ENCODE peak calls at places on chromosomes 7 and 10, in seven cellular contexts. M, T, H, O, A, B and P are unnamed samples. For H3K4me1 and H3K9me3, the result is how much of the 10 kb centered on the place peaks cover.

GRCh38 chr10:46106410-46107255 is 60.6 kb upstream of the MSMB start:
- DNase-seq in O (peak), M (no peak), T (peak), H (peak), B (peak), A (peak), P (peak)

GRCh38 chr7:42244828-42245227 is 7.8 kb upstream of the GLI3 start:
- DNase-seq in A (peak), T (no peak), H (no peak), O (no peak), M (no peak), B (no peak), P (no peak)

GRCh38 chr10:71878327-71879034 is 27.4 kb upstream of the PSAP start:
- DNase-seq in B (no peak), A (no peak), M (no peak), H (no peak), O (no peak), T (no peak), P (no peak)

GRCh38 chr10:79347894-79348639 is 798 bp downstream of the PPIF start:
- DNase-seq in B (peak), T (peak), M (peak), H (peak), O (peak), A (peak), P (no peak)

GRCh38 chr7:29987083-29987482 is 2.5 kb downstream of the SCRN1 start:
- DNase-seq in B (no peak), H (no peak), M (no peak), O (no peak), T (peak), A (peak), P (no peak)

GRCh38 chr7:128954830-128955797 is 17.4 kb downstream of the IRF5 start:
- DNase-seq in T (no peak), O (no peak), H (no peak), B (no peak), A (no peak), M (no peak), P (no peak)

GRCh38 chr7:98084631-98085030 is 22.0 kb upstream of the LMTK2 start:
- DNase-seq in A (no peak), O (no peak), M (no peak), H (no peak), B (no peak), T (no peak), P (no peak)

GRCh38 chr10:73584737-73585136 is 6.4 kb downstream of the USP54 start:
- DNase-seq in T (no peak), A (no peak), H (no peak), B (no peak), M (no peak), O (no peak), P (no peak)

GRCh38 chr10:29915116-29915785 is 144.1 kb downstream of the JCAD start:
- DNase-seq in H (no peak), M (no peak), A (no peak), B (no peak), O (no peak), T (no peak), P (no peak)

GRCh38 chr7:57305192-57305748 is 144.7 kb upstream of the ZNF716 start:
- DNase-seq in H (no peak), M (no peak), B (no peak), O (no peak), A (no peak), T (no peak), P (no peak)

GRCh38 chr7:40469481-40469880 is 334.7 kb downstream of the SUGCT start:
- DNase-seq in A (no peak), M (no peak), T (no peak), B (no peak), H (no peak), O (no peak), P (no peak)

GRCh38 chr10:30510184-30510931 is 76.4 kb downstream of the MAP3K8 start:
- DNase-seq in O (no peak), B (no peak), H (no peak), A (no peak), T (peak), M (no peak), P (no peak)

GRCh38 chr10:11285171-11285570 is 267.5 kb downstream of the CELF2 start:
- DNase-seq in H (no peak), T (peak), A (no peak), B (no peak), O (no peak), M (no peak), P (no peak)

GRCh38 chr10:14016942-14017341 is 313.8 kb downstream of the FRMD4A start:
- DNase-seq in O (no peak), B (no peak), T (no peak), M (no peak), H (no peak), A (no peak), P (no peak)

GRCh38 chr7:140541513-140542192 is 62.3 kb upstream of the MKRN1 start:
- DNase-seq in H (peak), T (peak), O (no peak), M (peak), B (peak), A (peak), P (no peak)

GRCh38 chr10:132882069-132882468 is 60.3 kb downstream of the CFAP46 start:
- DNase-seq in O (no peak), T (no peak), A (no peak), H (no peak), M (no peak), B (peak), P (no peak)

GRCh38 chr10:63972949-63973827 is 452.0 kb downstream of the REEP3 start:
- DNase-seq in T (no peak), H (no peak), M (no peak), O (no peak), A (no peak), B (no peak), P (no peak)

GRCh38 chr7:26865094-26865388 is 651 bp upstream of the SKAP2 start:
- DNase-seq in O (no peak), A (no peak), M (no peak), T (no peak), H (no peak), B (peak), P (no peak)

GRCh38 chr7:28618383-28618782 is 206.1 kb downstream of the CREB5 start:
- DNase-seq in T (no peak), A (peak), B (no peak), O (no peak), H (no peak), M (no peak), P (no peak)

GRCh38 chr7:131358636-131359035 is 31.0 kb downstream of the MKLN1 start:
- DNase-seq in A (no peak), T (no peak), O (no peak), H (no peak), B (no peak), M (no peak), P (no peak)

GRCh38 chr10:115093286-115093775 is at the start of gene ATRNL1:
- DNase-seq in B (peak), A (no peak), H (no peak), O (no peak), M (no peak), T (peak), P (no peak)

GRCh38 chr10:71770255-71770654 is 3.1 kb downstream of the VSIR start:
- DNase-seq in T (no peak), O (no peak), M (no peak), B (no peak), A (no peak), H (no peak), P (no peak)

GRCh38 chr7:21771906-21772610 is 173.6 kb downstream of the CDCA7L start:
- DNase-seq in B (no peak), O (no peak), T (no peak), M (no peak), H (no peak), A (peak), P (no peak)

GRCh38 chr7:79453558-79454324 is at the start of gene MAGI2:
- DNase-seq in M (peak), O (peak), T (peak), B (peak), H (no peak), A (peak), P (no peak)

GRCh38 chr10:112517381-112517976 is 70.5 kb downstream of the VTI1A start:
- DNase-seq in M (no peak), A (no peak), H (peak), O (no peak), T (peak), B (no peak), P (no peak)

GRCh38 chr10:34780818-34781380 is 34.2 kb downstream of the PARD3 start:
- DNase-seq in H (no peak), A (peak), O (no peak), T (no peak), B (peak), M (no peak), P (no peak)

GRCh38 chr7:74023786-74024185 is 4.2 kb upstream of the ELN start:
- DNase-seq in A (no peak), M (no peak), H (no peak), T (no peak), O (no peak), B (peak), P (no peak)

GRCh38 chr10:33139191-33139646 is 181.2 kb upstream of the ITGB1 start:
- DNase-seq in M (no peak), O (peak), H (no peak), T (peak), B (no peak), A (no peak), P (no peak)

GRCh38 chr10:133377025-133377817 is 1.8 kb upstream of the PAOX start:
- DNase-seq in O (no peak), B (no peak), H (no peak), A (no peak), M (no peak), T (no peak), P (no peak)

GRCh38 chr7:3027455-3027854 is 16.2 kb downstream of the CARD11 start:
- DNase-seq in H (no peak), M (no peak), O (no peak), B (no peak), A (no peak), T (no peak), P (no peak)

GRCh38 chr10:79404690-79405131 is 40.7 kb downstream of the ZCCHC24 start:
- DNase-seq in M (no peak), O (no peak), B (peak), T (no peak), A (no peak), H (no peak), P (no peak)

GRCh38 chr10:72009430-72010081 is 45.4 kb downstream of the CHST3 start:
- DNase-seq in B (peak), O (no peak), A (peak), T (no peak), H (no peak), M (peak), P (no peak)

GRCh38 chr10:62582804-62583208 is 208.6 kb downstream of the ZNF365 start:
- DNase-seq in B (peak), O (no peak), M (peak), T (no peak), H (no peak), A (no peak), P (no peak)

GRCh38 chr10:62584216-62584615 is 210.0 kb downstream of the ZNF365 start:
- DNase-seq in B (no peak), M (no peak), H (no peak), O (no peak), A (no peak), T (no peak), P (no peak)

GRCh38 chr10:62582098-62582705 is 208.0 kb downstream of the ZNF365 start:
- DNase-seq in B (no peak), H (no peak), M (no peak), T (no peak), A (no peak), O (no peak), P (no peak)

GRCh38 chr10:62580396-62580795 is 206.2 kb downstream of the ZNF365 start:
- DNase-seq in B (no peak), H (no peak), M (no peak), T (no peak), A (no peak), O (no peak), P (no peak)

DNA sequence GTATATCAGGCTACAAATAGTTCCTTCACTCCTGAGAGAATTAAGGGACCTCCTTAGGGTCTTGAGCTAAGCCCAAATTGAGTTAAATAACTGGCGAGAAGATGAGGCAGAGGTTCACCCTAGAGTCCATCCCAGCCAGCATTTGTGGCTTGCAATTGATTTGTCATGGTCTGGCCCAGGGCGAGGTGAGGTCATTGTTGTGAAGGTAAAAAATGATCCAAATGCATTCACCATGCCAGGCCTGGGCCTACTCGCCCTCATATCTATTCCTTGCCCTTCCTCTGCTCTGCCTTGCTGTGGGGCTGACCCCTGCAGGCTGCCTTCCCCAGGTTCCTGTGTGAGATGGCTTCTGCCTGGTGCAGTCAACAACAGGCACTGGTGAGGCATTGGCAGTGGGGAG is 207.2 kb downstream of the ZNF365 start:
- DNase-seq in M (no peak), H (no peak), B (no peak), O (no peak), T (no peak), A (no peak), P (no peak)
- H3K4me3 ChIP-seq in M (no peak), H (no peak), B (no peak), O (no peak), T (no peak), A (no peak), P (no peak)

GRCh38 chr10:61791216-61791615 is 110.3 kb upstream of the ARID5B start:
- DNase-seq in B (no peak), T (no peak), O (no peak), H (no peak), M (no peak), A (no peak), P (peak)
- H3K4me1 ChIP-seq in B (under half), T (under half), O (under half), H (under half), M (under half), A (under half), P (under half)

DNA sequence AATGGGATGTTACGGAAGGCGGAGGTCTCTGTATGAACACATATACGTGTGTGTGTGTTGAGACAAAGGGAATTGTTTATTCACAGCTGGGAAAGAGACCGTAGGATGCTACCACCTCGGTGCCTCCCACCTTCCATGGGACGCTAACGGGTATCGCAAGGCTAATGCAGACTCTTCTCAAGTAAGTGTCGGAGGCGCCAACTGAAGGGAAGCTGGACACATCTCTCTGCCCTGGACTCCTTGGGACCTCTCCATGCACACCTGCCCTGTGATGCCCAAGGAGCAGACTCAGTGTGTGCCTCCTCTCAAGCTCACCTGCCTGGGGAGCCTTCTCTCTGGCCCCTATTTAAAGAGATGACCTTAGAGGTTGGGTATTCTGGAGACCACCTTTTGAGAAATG is 230.9 kb downstream of the DNAJB6 start:
- DNase-seq in O (no peak), B (peak), T (no peak), H (no peak), M (no peak), A (no peak), P (no peak)
- H3K9me3 ChIP-seq in O (under half), B (under half), T (under half), H (under half), M (under half), A (under half), P (under half)

GRCh38 chr10:31704195-31704594 is 224.4 kb downstream of the ARHGAP12 start:
- DNase-seq in A (no peak), T (no peak), B (no peak), H (no peak), O (no peak), M (no peak), P (no peak)

GRCh38 chr10:31706921-31707571 is 221.6 kb downstream of the ARHGAP12 start:
- DNase-seq in A (peak), O (no peak), M (no peak), B (peak), H (no peak), T (no peak), P (no peak)

GRCh38 chr10:31707578-31708411 is 220.8 kb downstream of the ARHGAP12 start:
- DNase-seq in M (no peak), O (no peak), B (peak), H (no peak), A (peak), T (no peak), P (no peak)

GRCh38 chr10:31708513-31708912 is 220.1 kb downstream of the ARHGAP12 start:
- DNase-seq in O (no peak), M (no peak), T (no peak), B (no peak), H (no peak), A (peak), P (no peak)

GRCh38 chr10:31706464-31706863 is 222.2 kb downstream of the ARHGAP12 start:
- DNase-seq in B (no peak), A (peak), H (no peak), M (no peak), T (no peak), O (no peak), P (no peak)
- H3K4me3 ChIP-seq in B (peak), A (no peak), H (no peak), M (peak), T (no peak), O (no peak), P (no peak)

GRCh38 chr10:123136221-123136805 is 543 bp downstream of the HMX3 start:
- DNase-seq in A (no peak), B (no peak), T (no peak), M (no peak), H (no peak), O (no peak), P (no peak)

GRCh38 chr10:123133511-123133910 is 2.3 kb upstream of the HMX3 start:
- DNase-seq in T (no peak), M (no peak), A (no peak), H (no peak), O (no peak), B (no peak), P (no peak)

GRCh38 chr10:123134058-123134914 is 1.5 kb upstream of the HMX3 start:
- DNase-seq in T (no peak), H (no peak), A (no peak), M (no peak), O (no peak), B (no peak), P (no peak)

GRCh38 chr10:123135415-123136141 is at the start of gene HMX3:
- DNase-seq in H (no peak), B (no peak), T (no peak), O (no peak), M (no peak), A (no peak), P (no peak)

DNA sequence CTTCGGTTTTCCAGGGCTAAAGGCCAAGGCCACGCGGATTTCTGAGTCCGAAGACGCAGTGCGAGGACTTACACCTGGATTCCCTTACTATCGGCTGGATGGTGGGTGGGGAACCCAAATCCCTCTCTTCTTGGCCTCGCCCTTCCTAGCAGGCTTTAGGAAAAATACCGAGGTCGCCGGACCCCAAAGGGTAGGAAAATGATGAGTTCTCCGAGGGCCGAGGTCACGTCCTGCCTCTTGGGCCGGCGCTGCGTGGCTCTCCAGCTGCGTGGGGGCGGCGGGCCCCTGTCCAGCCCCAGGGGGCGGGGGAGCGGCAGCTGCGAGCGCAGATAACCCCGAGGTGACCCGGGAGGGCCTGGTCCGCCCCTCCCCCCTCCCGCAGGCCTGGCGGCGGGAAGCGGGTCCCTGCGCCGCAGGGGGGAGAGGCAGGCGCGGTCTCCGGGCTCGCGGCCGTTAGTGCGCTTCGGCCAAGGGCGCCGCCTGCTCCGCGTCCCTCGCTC is 805 bp upstream of the HMX3 start:
- DNase-seq in A (no peak), O (no peak), M (no peak), H (no peak), T (no peak), B (no peak), P (no peak)
- H3K4me1 ChIP-seq in A (under half), O (half or more), M (under half), H (under half), T (under half), B (under half), P (under half)

DNA sequence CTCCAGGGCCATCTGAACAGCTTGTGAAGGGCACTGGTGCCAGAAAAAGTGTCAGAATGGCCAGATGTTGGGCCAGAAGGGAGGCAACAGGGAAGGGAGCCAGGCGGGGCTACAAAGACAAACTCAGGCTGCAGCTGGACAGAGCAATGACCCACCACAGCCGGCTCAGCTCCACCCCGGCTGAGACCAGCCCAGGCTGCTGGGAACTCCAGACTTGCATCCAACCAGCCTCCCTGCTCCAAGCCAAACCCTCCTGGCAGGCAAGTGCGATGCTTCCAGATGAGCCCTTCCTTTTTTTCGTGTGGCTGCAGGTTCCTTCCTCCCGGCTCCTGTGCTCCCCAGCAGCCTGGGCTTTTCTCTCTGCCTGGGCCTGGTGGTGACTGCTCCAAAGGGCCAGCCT is 466.9 kb downstream of the PTPRN2 start:
- DNase-seq in O (no peak), A (no peak), T (no peak), B (no peak), H (no peak), M (no peak), P (no peak)
- H3K9me3 ChIP-seq in O (under half), A (under half), T (under half), B (under half), H (under half), M (under half), P (under half)

DNA sequence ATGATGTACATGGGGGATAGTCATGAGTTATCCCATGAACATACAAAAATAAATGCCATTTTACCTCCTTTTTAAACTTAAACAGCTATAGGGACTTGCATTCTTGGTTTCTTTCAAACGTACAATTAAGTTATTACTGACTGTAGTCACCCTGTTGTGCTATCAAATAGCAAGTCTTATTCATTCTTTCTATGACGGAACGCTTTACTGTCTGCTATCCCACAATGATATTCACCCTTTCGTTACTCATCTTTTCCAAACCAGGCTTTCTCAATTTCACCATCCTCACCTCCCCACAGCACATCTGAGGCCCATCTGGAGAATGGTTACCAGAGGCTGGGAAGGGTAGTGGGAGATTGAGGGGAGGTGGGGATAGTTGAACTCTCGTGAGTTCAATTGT is 218.8 kb downstream of the PHF14 start:
- DNase-seq in M (no peak), H (no peak), B (no peak), A (no peak), T (no peak), O (no peak), P (no peak)
- H3K4me3 ChIP-seq in M (peak), H (no peak), B (peak), A (no peak), T (no peak), O (no peak), P (no peak)